ENCODE peak calls at places on chromosomes 6 and 20, in six cellular contexts. One of them, this sample, is unnamed.

GRCh38 chr6:72553531-72554202 is 68.2 kb upstream of the KCNQ5 start:
- DNase-seq in GM12864: no peak
- DNase-seq in Panc1: peak; percentile 86
- DNase-seq in psoas muscle: no peak
- DNase-seq in GM13976: no peak
- DNase-seq in epithelial cell of esophagus: peak; percentile 95
- DNase-seq in this sample: peak; percentile 94

GRCh38 chr6:168165891-168166290 is 86.9 kb upstream of the FRMD1 start:
- DNase-seq in psoas muscle: no peak
- DNase-seq in Panc1: no peak
- DNase-seq in epithelial cell of esophagus: no peak
- DNase-seq in GM13976: no peak
- DNase-seq in GM12864: no peak
- DNase-seq in this sample: no peak

GRCh38 chr6:43674921-43675320 is 12.7 kb downstream of the MRPS18A start:
- DNase-seq in Panc1: no peak
- DNase-seq in GM13976: no peak
- DNase-seq in psoas muscle: no peak
- DNase-seq in GM12864: no peak
- DNase-seq in epithelial cell of esophagus: no peak
- DNase-seq in this sample: no peak

GRCh38 chr6:120384671-120385070 is 949.6 kb downstream of the TBC1D32 start:
- DNase-seq in GM13976: no peak
- DNase-seq in Panc1: no peak
- DNase-seq in epithelial cell of esophagus: peak; percentile 54
- DNase-seq in psoas muscle: no peak
- DNase-seq in GM12864: no peak
- DNase-seq in this sample: no peak

GRCh38 chr6:5036309-5036708 is 32.5 kb upstream of the RPP40 start:
- DNase-seq in GM12864: no peak
- DNase-seq in GM13976: no peak
- DNase-seq in Panc1: no peak
- DNase-seq in psoas muscle: no peak
- DNase-seq in epithelial cell of esophagus: peak; percentile 80
- DNase-seq in this sample: no peak

GRCh38 chr6:35359346-35359743 is 17.0 kb downstream of the PPARD start:
- DNase-seq in Panc1: no peak
- DNase-seq in epithelial cell of esophagus: no peak
- DNase-seq in GM12864: no peak
- DNase-seq in GM13976: no peak
- DNase-seq in psoas muscle: no peak
- DNase-seq in this sample: no peak

GRCh38 chr6:5764401-5764955 is 242.2 kb downstream of the NRN1 start:
- DNase-seq in psoas muscle: peak; percentile 79
- DNase-seq in GM12864: peak; percentile 21
- DNase-seq in GM13976: peak; percentile 65
- DNase-seq in epithelial cell of esophagus: no peak
- DNase-seq in Panc1: no peak
- DNase-seq in this sample: peak; percentile 2

GRCh38 chr6:113824411-113824810 is 32.7 kb upstream of the MARCKS start:
- DNase-seq in GM13976: no peak
- DNase-seq in epithelial cell of esophagus: peak; percentile 11
- DNase-seq in psoas muscle: no peak
- DNase-seq in GM12864: no peak
- DNase-seq in Panc1: no peak
- DNase-seq in this sample: no peak

DNA sequence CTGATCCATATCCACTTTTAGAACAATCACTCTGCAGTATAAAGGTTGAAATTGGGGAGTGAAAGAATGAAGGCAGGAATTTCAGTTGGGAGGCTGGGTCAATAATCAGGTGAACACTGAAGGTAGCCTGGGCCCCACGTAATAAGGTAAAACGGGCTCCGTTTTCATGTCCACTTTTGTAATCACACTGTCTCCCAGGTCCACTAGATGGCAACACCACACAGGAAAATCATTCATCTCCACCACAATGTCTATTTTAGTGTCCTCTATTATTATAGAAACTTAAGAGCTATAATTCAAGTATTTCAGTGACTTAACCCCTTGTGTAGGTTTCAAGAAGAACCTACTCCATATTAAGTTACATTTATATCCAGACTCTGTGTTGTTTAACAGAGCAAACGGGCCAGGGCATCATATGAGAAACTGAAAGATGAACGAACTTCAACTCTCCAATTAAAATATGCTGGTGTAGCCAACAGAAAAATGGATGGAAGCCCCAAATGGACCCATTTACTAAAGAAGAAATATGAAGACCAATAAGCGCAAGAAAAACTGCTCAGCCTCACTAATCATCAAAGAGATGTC is 45.9 kb upstream of the MC3R start:
- DNase-seq in GM13976: no peak
- DNase-seq in Panc1: no peak
- DNase-seq in epithelial cell of esophagus: peak; percentile 26
- DNase-seq in GM12864: no peak
- DNase-seq in psoas muscle: no peak
- DNase-seq in this sample: peak; percentile 4
- TF ChIP-seq CTCF in GM13976: no peak
- TF ChIP-seq CTCF in Panc1: peak; percentile 74
- TF ChIP-seq CTCF in epithelial cell of esophagus: peak; percentile 65
- TF ChIP-seq CTCF in GM12864: peak; percentile 10
- TF ChIP-seq CTCF in psoas muscle: peak; percentile 22
- TF ChIP-seq CTCF in this sample: peak; percentile 73

GRCh38 chr6:818191-818590 is 125.3 kb upstream of the EXOC2 start:
- DNase-seq in GM12864: no peak
- DNase-seq in epithelial cell of esophagus: peak; percentile 57
- DNase-seq in Panc1: no peak
- DNase-seq in psoas muscle: no peak
- DNase-seq in GM13976: no peak
- DNase-seq in this sample: no peak

GRCh38 chr6:814378-815347 is 121.7 kb upstream of the EXOC2 start:
- DNase-seq in psoas muscle: no peak
- DNase-seq in GM13976: no peak
- DNase-seq in GM12864: no peak
- DNase-seq in Panc1: no peak
- DNase-seq in epithelial cell of esophagus: no peak
- DNase-seq in this sample: no peak

GRCh38 chr6:816510-817084 is 123.7 kb upstream of the EXOC2 start:
- DNase-seq in Panc1: no peak
- DNase-seq in GM13976: no peak
- DNase-seq in psoas muscle: no peak
- DNase-seq in GM12864: no peak
- DNase-seq in epithelial cell of esophagus: no peak
- DNase-seq in this sample: no peak

GRCh38 chr6:811806-812205 is 118.9 kb upstream of the EXOC2 start:
- DNase-seq in GM12864: no peak
- DNase-seq in Panc1: no peak
- DNase-seq in GM13976: no peak
- DNase-seq in psoas muscle: no peak
- DNase-seq in epithelial cell of esophagus: no peak
- DNase-seq in this sample: no peak

GRCh38 chr6:815348-815738 is 122.4 kb upstream of the EXOC2 start:
- DNase-seq in epithelial cell of esophagus: no peak
- DNase-seq in GM12864: no peak
- DNase-seq in GM13976: no peak
- DNase-seq in Panc1: no peak
- DNase-seq in psoas muscle: no peak
- DNase-seq in this sample: peak; percentile 1
- TF ChIP-seq CTCF in epithelial cell of esophagus: no peak
- TF ChIP-seq CTCF in GM12864: peak; percentile 23
- TF ChIP-seq CTCF in GM13976: no peak
- TF ChIP-seq CTCF in Panc1: peak; percentile 28
- TF ChIP-seq CTCF in psoas muscle: peak; percentile 36
- TF ChIP-seq CTCF in this sample: peak; percentile 32

GRCh38 chr6:11414564-11414963 is 123.0 kb upstream of the TMEM170B start:
- DNase-seq in psoas muscle: no peak
- DNase-seq in GM13976: no peak
- DNase-seq in GM12864: peak; percentile 84
- DNase-seq in Panc1: no peak
- DNase-seq in epithelial cell of esophagus: peak; percentile 95
- DNase-seq in this sample: no peak

GRCh38 chr6:11412011-11412424 is 125.5 kb upstream of the TMEM170B start:
- DNase-seq in GM12864: no peak
- DNase-seq in Panc1: no peak
- DNase-seq in psoas muscle: no peak
- DNase-seq in epithelial cell of esophagus: no peak
- DNase-seq in GM13976: no peak
- DNase-seq in this sample: peak; percentile 51

GRCh38 chr6:11413112-11413687 is 124.3 kb upstream of the TMEM170B start:
- DNase-seq in epithelial cell of esophagus: no peak
- DNase-seq in Panc1: no peak
- DNase-seq in GM13976: no peak
- DNase-seq in GM12864: no peak
- DNase-seq in psoas muscle: no peak
- DNase-seq in this sample: no peak

GRCh38 chr6:11412616-11413015 is 124.9 kb upstream of the TMEM170B start:
- DNase-seq in GM13976: no peak
- DNase-seq in epithelial cell of esophagus: no peak
- DNase-seq in psoas muscle: no peak
- DNase-seq in Panc1: no peak
- DNase-seq in GM12864: no peak
- DNase-seq in this sample: no peak

GRCh38 chr6:11413728-11414127 is 123.8 kb upstream of the TMEM170B start:
- DNase-seq in epithelial cell of esophagus: peak; percentile 68
- DNase-seq in Panc1: no peak
- DNase-seq in psoas muscle: no peak
- DNase-seq in GM13976: no peak
- DNase-seq in GM12864: no peak
- DNase-seq in this sample: peak; percentile 78
- TF ChIP-seq CTCF in epithelial cell of esophagus: no peak
- TF ChIP-seq CTCF in Panc1: no peak
- TF ChIP-seq CTCF in psoas muscle: no peak
- TF ChIP-seq CTCF in GM13976: no peak
- TF ChIP-seq CTCF in GM12864: no peak
- TF ChIP-seq CTCF in this sample: no peak

GRCh38 chr6:36912583-36912982 is 26.8 kb downstream of the C6orf89 start:
- DNase-seq in psoas muscle: no peak
- DNase-seq in Panc1: peak; percentile 47
- DNase-seq in GM13976: peak; percentile 70
- DNase-seq in epithelial cell of esophagus: peak; percentile 93
- DNase-seq in GM12864: peak; percentile 71
- DNase-seq in this sample: peak; percentile 90
- TF ChIP-seq CTCF in psoas muscle: no peak
- TF ChIP-seq CTCF in Panc1: peak; percentile 13
- TF ChIP-seq CTCF in GM13976: no peak
- TF ChIP-seq CTCF in epithelial cell of esophagus: peak; percentile 22
- TF ChIP-seq CTCF in GM12864: no peak
- TF ChIP-seq CTCF in this sample: peak; percentile 9

GRCh38 chr6:83921315-83921714 is 61.8 kb downstream of the CYB5R4 start:
- DNase-seq in GM12864: no peak
- DNase-seq in Panc1: no peak
- DNase-seq in GM13976: no peak
- DNase-seq in epithelial cell of esophagus: no peak
- DNase-seq in psoas muscle: no peak
- DNase-seq in this sample: no peak
- TF ChIP-seq CTCF in GM12864: no peak
- TF ChIP-seq CTCF in Panc1: no peak
- TF ChIP-seq CTCF in GM13976: no peak
- TF ChIP-seq CTCF in epithelial cell of esophagus: no peak
- TF ChIP-seq CTCF in psoas muscle: no peak
- TF ChIP-seq CTCF in this sample: no peak

GRCh38 chr6:169221264-169221663 is 32.4 kb downstream of the THBS2 start:
- DNase-seq in GM12864: no peak
- DNase-seq in psoas muscle: no peak
- DNase-seq in GM13976: no peak
- DNase-seq in epithelial cell of esophagus: no peak
- DNase-seq in Panc1: no peak
- DNase-seq in this sample: no peak
- TF ChIP-seq CTCF in GM12864: no peak
- TF ChIP-seq CTCF in psoas muscle: no peak
- TF ChIP-seq CTCF in GM13976: no peak
- TF ChIP-seq CTCF in epithelial cell of esophagus: no peak
- TF ChIP-seq CTCF in Panc1: no peak
- TF ChIP-seq CTCF in this sample: no peak

GRCh38 chr20:36541227-36542018 is at the start of gene MYL9:
- DNase-seq in epithelial cell of esophagus: peak; percentile 53
- DNase-seq in psoas muscle: peak; percentile 91
- DNase-seq in GM13976: peak; percentile 84
- DNase-seq in GM12864: no peak
- DNase-seq in Panc1: no peak
- DNase-seq in this sample: peak; percentile 64
- TF ChIP-seq CTCF in epithelial cell of esophagus: no peak
- TF ChIP-seq CTCF in psoas muscle: no peak
- TF ChIP-seq CTCF in GM13976: no peak
- TF ChIP-seq CTCF in GM12864: no peak
- TF ChIP-seq CTCF in Panc1: no peak
- TF ChIP-seq CTCF in this sample: no peak

This sample was measured in HFFc6.